ENCODE peak calls at places on chromosome 19, in four cellular contexts. O, Q, K and B are unnamed samples.

GRCh38 chr19:51861870-51862622 is 25.7 kb downstream of the ZNF577 start:
- DNase-seq in O (no peak), Q (no peak), K (no peak), B (no peak)

GRCh38 chr19:4375164-4375619 is 25.2 kb downstream of the SH3GL1 start:
- DNase-seq in O (no peak), Q (no peak), K (no peak), B (no peak)

GRCh38 chr19:39014037-39014436 is 18.3 kb downstream of the FBXO27 start:
- DNase-seq in O (peak; percentile 12), Q (no peak), K (no peak), B (no peak)

GRCh38 chr19:45404557-45405434 is at the start of gene PPP1R13L:
- DNase-seq in O (peak; percentile 78), Q (peak; percentile 92), K (peak; percentile 86), B (peak; percentile 40)

GRCh38 chr19:35977446-35978222 is 17.4 kb upstream of the SDHAF1 start:
- DNase-seq in O (no peak), Q (no peak), K (no peak), B (no peak)

GRCh38 chr19:8571006-8571411 is 6.2 kb downstream of the MYO1F start:
- DNase-seq in O (peak; percentile 66), Q (no peak), K (no peak), B (peak; percentile 86)

GRCh38 chr19:45913874-45914830 is at the start of gene NANOS2:
- DNase-seq in O (no peak), Q (no peak), K (no peak), B (no peak)

GRCh38 chr19:45147835-45148676 is 12.7 kb downstream of the NKPD1 start:
- DNase-seq in O (no peak), Q (no peak), K (no peak), B (no peak)

GRCh38 chr19:588093-588742 is 1.5 kb upstream of the HCN2 start:
- DNase-seq in O (peak; percentile 82), Q (no peak), K (no peak), B (peak; percentile 88)

GRCh38 chr19:34373601-34374288 is 8.7 kb downstream of the GPI start:
- DNase-seq in O (no peak), Q (no peak), K (no peak), B (no peak)

GRCh38 chr19:18274776-18275356 is 614 bp upstream of the IQCN start:
- DNase-seq in O (peak; percentile 88), Q (peak; percentile 94), K (peak; percentile 52), B (peak; percentile 92)

GRCh38 chr19:55256562-55257460 is 2.0 kb downstream of the PPP6R1 start:
- DNase-seq in O (no peak), Q (no peak), K (no peak), B (no peak)

GRCh38 chr19:10474962-10475451 is 28.1 kb downstream of the KEAP1 start:
- DNase-seq in O (no peak), Q (no peak), K (no peak), B (no peak)

GRCh38 chr19:662207-662961 is 630 bp downstream of the RNF126 start:
- DNase-seq in O (no peak), Q (no peak), K (peak; percentile 36), B (peak; percentile 32)

GRCh38 chr19:49985926-49986325 is 25.0 kb upstream of the SIGLEC11 start:
- DNase-seq in O (no peak), Q (no peak), K (no peak), B (no peak)

GRCh38 chr19:28436320-28436719 is 776.6 kb downstream of the UQCRFS1 start:
- DNase-seq in O (no peak), Q (no peak), K (no peak), B (no peak)

GRCh38 chr19:6970478-6970877 is 50.8 kb downstream of the MBD3L2B start:
- DNase-seq in O (no peak), Q (no peak), K (no peak), B (no peak)

GRCh38 chr19:32287811-32288227 is 57.6 kb upstream of the ZNF507 start:
- DNase-seq in O (peak; percentile 37), Q (peak; percentile 84), K (peak; percentile 14), B (peak; percentile 61)

GRCh38 chr19:27764186-27764804 is 1448.7 kb downstream of the UQCRFS1 start:
- DNase-seq in O (no peak), Q (no peak), K (no peak), B (no peak)

GRCh38 chr19:7619671-7620441 is 9.5 kb downstream of the XAB2 start:
- DNase-seq in O (no peak), Q (no peak), K (no peak), B (no peak)

GRCh38 chr19:3821857-3822364 is 35.7 kb upstream of the MATK start:
- DNase-seq in O (no peak), Q (peak; percentile 88), K (no peak), B (peak; percentile 60)

GRCh38 chr19:42422576-42423461 is 4.4 kb downstream of the LIPE start:
- DNase-seq in O (no peak), Q (no peak), K (peak; percentile 10), B (peak; percentile 20)

GRCh38 chr19:18895828-18896341 is at the start of gene CERS1:
- DNase-seq in O (no peak), Q (no peak), K (no peak), B (no peak)